ENCODE peak calls at places on chromosomes 13 and 19, in five cellular contexts. One of them, this sample, is unnamed.

GRCh38 chr13:31970237-31970930 is 61.2 kb upstream of the FRY start:
- DNase-seq in Caki2: no peak
- DNase-seq in cardiac fibroblast: peak; percentile 91
- DNase-seq in HEK293T: no peak
- DNase-seq in iPS-NIHi11: no peak
- DNase-seq in this sample: no peak

GRCh38 chr13:47594833-47595232 is 406.2 kb downstream of the SUCLA2 start:
- DNase-seq in Caki2: peak; percentile 4
- DNase-seq in cardiac fibroblast: peak; percentile 19
- DNase-seq in HEK293T: no peak
- DNase-seq in iPS-NIHi11: peak; percentile 9
- DNase-seq in this sample: no peak

GRCh38 chr13:76293346-76293745 is 592.9 kb downstream of the KCTD12 start:
- DNase-seq in Caki2: peak; percentile 64
- DNase-seq in cardiac fibroblast: peak; percentile 90
- DNase-seq in HEK293T: no peak
- DNase-seq in iPS-NIHi11: no peak
- DNase-seq in this sample: no peak

GRCh38 chr13:110444226-110444653 is 117.3 kb downstream of the RAB20 start:
- DNase-seq in Caki2: no peak
- DNase-seq in cardiac fibroblast: peak; percentile 76
- DNase-seq in HEK293T: no peak
- DNase-seq in iPS-NIHi11: no peak
- DNase-seq in this sample: no peak

GRCh38 chr19:19751846-19752245 is 18.9 kb upstream of the ZNF14 start:
- DNase-seq in Caki2: no peak
- DNase-seq in cardiac fibroblast: no peak
- DNase-seq in HEK293T: no peak
- DNase-seq in iPS-NIHi11: peak; percentile 11
- DNase-seq in this sample: no peak

GRCh38 chr19:13748169-13748884 is 16.0 kb upstream of the MRI1 start:
- DNase-seq in Caki2: peak; percentile 54
- DNase-seq in cardiac fibroblast: peak; percentile 65
- DNase-seq in HEK293T: no peak
- DNase-seq in iPS-NIHi11: no peak
- DNase-seq in this sample: no peak

GRCh38 chr13:39322836-39323585 is 280.0 kb downstream of the LHFPL6 start:
- DNase-seq in Caki2: no peak
- DNase-seq in cardiac fibroblast: no peak
- DNase-seq in HEK293T: no peak
- DNase-seq in iPS-NIHi11: no peak
- DNase-seq in this sample: no peak

GRCh38 chr13:50403311-50403710 is 388.1 kb downstream of the KCNRG start:
- DNase-seq in Caki2: no peak
- DNase-seq in cardiac fibroblast: no peak
- DNase-seq in HEK293T: no peak
- DNase-seq in iPS-NIHi11: no peak
- DNase-seq in this sample: no peak

GRCh38 chr13:112066624-112067004 is 335 bp upstream of the SOX1 start:
- DNase-seq in Caki2: peak; percentile 86
- DNase-seq in cardiac fibroblast: no peak
- DNase-seq in HEK293T: no peak
- DNase-seq in iPS-NIHi11: peak; percentile 60
- DNase-seq in this sample: peak; percentile 82

GRCh38 chr13:45482571-45483173 is 17.9 kb downstream of the COG3 start:
- DNase-seq in Caki2: no peak
- DNase-seq in cardiac fibroblast: peak; percentile 46
- DNase-seq in HEK293T: no peak
- DNase-seq in iPS-NIHi11: no peak
- DNase-seq in this sample: no peak

GRCh38 chr13:20348018-20348417 is 115.9 kb upstream of the GJB6 start:
- DNase-seq in Caki2: no peak
- DNase-seq in cardiac fibroblast: no peak
- DNase-seq in HEK293T: no peak
- DNase-seq in iPS-NIHi11: no peak
- DNase-seq in this sample: no peak

GRCh38 chr13:33536639-33537425 is 251.3 kb upstream of the STARD13 start:
- DNase-seq in Caki2: no peak
- DNase-seq in cardiac fibroblast: peak; percentile 90
- DNase-seq in HEK293T: no peak
- DNase-seq in iPS-NIHi11: no peak
- DNase-seq in this sample: no peak

GRCh38 chr13:33611016-33611805 is 206.7 kb upstream of the RFC3 start:
- DNase-seq in Caki2: peak; percentile 70
- DNase-seq in cardiac fibroblast: peak; percentile 68
- DNase-seq in HEK293T: no peak
- DNase-seq in iPS-NIHi11: peak; percentile 38
- DNase-seq in this sample: peak; percentile 34

GRCh38 chr13:78762825-78763224 is 103.9 kb upstream of the OBI1 start:
- DNase-seq in Caki2: no peak
- DNase-seq in cardiac fibroblast: no peak
- DNase-seq in HEK293T: no peak
- DNase-seq in iPS-NIHi11: no peak
- DNase-seq in this sample: no peak

GRCh38 chr19:54937926-54938325 is 9.4 kb downstream of the NLRP7 start:
- DNase-seq in Caki2: no peak
- DNase-seq in cardiac fibroblast: no peak
- DNase-seq in HEK293T: no peak
- DNase-seq in iPS-NIHi11: no peak
- DNase-seq in this sample: no peak

GRCh38 chr13:28333204-28333900 is 161.6 kb downstream of the FLT1 start:
- DNase-seq in Caki2: no peak
- DNase-seq in cardiac fibroblast: no peak
- DNase-seq in HEK293T: no peak
- DNase-seq in iPS-NIHi11: no peak
- DNase-seq in this sample: no peak

GRCh38 chr13:54640719-54641118 is 1612.1 kb downstream of the OLFM4 start:
- DNase-seq in Caki2: no peak
- DNase-seq in cardiac fibroblast: no peak
- DNase-seq in HEK293T: no peak
- DNase-seq in iPS-NIHi11: peak; percentile 15
- DNase-seq in this sample: no peak

GRCh38 chr13:23609414-23610186 is 39.4 kb downstream of the TNFRSF19 start:
- DNase-seq in Caki2: no peak
- DNase-seq in cardiac fibroblast: peak; percentile 62
- DNase-seq in HEK293T: no peak
- DNase-seq in iPS-NIHi11: peak; percentile 36
- DNase-seq in this sample: peak; percentile 41

GRCh38 chr13:110716235-110716505 is 2.7 kb downstream of the ING1 start:
- DNase-seq in Caki2: no peak
- DNase-seq in cardiac fibroblast: peak; percentile 40
- DNase-seq in HEK293T: no peak
- DNase-seq in iPS-NIHi11: no peak
- DNase-seq in this sample: no peak

GRCh38 chr13:20058476-20058875 is 99.9 kb downstream of the ZMYM2 start:
- DNase-seq in Caki2: no peak
- DNase-seq in cardiac fibroblast: no peak
- DNase-seq in HEK293T: no peak
- DNase-seq in iPS-NIHi11: no peak
- DNase-seq in this sample: no peak

GRCh38 chr13:47829684-47830083 is 171.4 kb downstream of the SUCLA2 start:
- DNase-seq in Caki2: no peak
- DNase-seq in cardiac fibroblast: peak; percentile 14
- DNase-seq in HEK293T: no peak
- DNase-seq in iPS-NIHi11: no peak
- DNase-seq in this sample: no peak

GRCh38 chr13:40102360-40102727 is 446.9 kb downstream of the COG6 start:
- DNase-seq in Caki2: no peak
- DNase-seq in cardiac fibroblast: no peak
- DNase-seq in HEK293T: no peak
- DNase-seq in iPS-NIHi11: no peak
- DNase-seq in this sample: no peak

GRCh38 chr19:2561895-2562294 is 86.0 kb downstream of the GADD45B start:
- DNase-seq in Caki2: no peak
- DNase-seq in cardiac fibroblast: no peak
- DNase-seq in HEK293T: no peak
- DNase-seq in iPS-NIHi11: no peak
- DNase-seq in this sample: no peak

GRCh38 chr19:44855606-44856005 is 9.5 kb downstream of the NECTIN2 start:
- DNase-seq in Caki2: no peak
- DNase-seq in cardiac fibroblast: no peak
- DNase-seq in HEK293T: no peak
- DNase-seq in iPS-NIHi11: no peak
- DNase-seq in this sample: no peak

GRCh38 chr19:49875801-49876421 is 1.2 kb downstream of the AKT1S1 start:
- DNase-seq in Caki2: peak; percentile 61
- DNase-seq in cardiac fibroblast: no peak
- DNase-seq in HEK293T: peak; percentile 57
- DNase-seq in iPS-NIHi11: no peak
- DNase-seq in this sample: peak; percentile 75

GRCh38 chr19:8641908-8642547 is 11.6 kb downstream of the NFILZ start:
- DNase-seq in Caki2: peak; percentile 14
- DNase-seq in cardiac fibroblast: peak; percentile 84
- DNase-seq in HEK293T: peak; percentile 66
- DNase-seq in iPS-NIHi11: peak; percentile 67
- DNase-seq in this sample: no peak

GRCh38 chr19:39390460-39390758 is 497 bp downstream of the PAF1 start:
- DNase-seq in Caki2: no peak
- DNase-seq in cardiac fibroblast: no peak
- DNase-seq in HEK293T: no peak
- DNase-seq in iPS-NIHi11: no peak
- DNase-seq in this sample: no peak

GRCh38 chr19:17209126-17210036 is 5.8 kb upstream of the USE1 start:
- DNase-seq in Caki2: peak; percentile 71
- DNase-seq in cardiac fibroblast: peak; percentile 45
- DNase-seq in HEK293T: peak; percentile 99
- DNase-seq in iPS-NIHi11: peak; percentile 96
- DNase-seq in this sample: peak; percentile 91

GRCh38 chr13:69374036-69374435 is 733.6 kb upstream of the ATXN8OS start:
- DNase-seq in Caki2: no peak
- DNase-seq in cardiac fibroblast: no peak
- DNase-seq in HEK293T: no peak
- DNase-seq in iPS-NIHi11: no peak
- DNase-seq in this sample: no peak

GRCh38 chr13:31209172-31209818 is 9.5 kb downstream of the B3GLCT start:
- DNase-seq in Caki2: no peak
- DNase-seq in cardiac fibroblast: peak; percentile 48
- DNase-seq in HEK293T: peak; percentile 58
- DNase-seq in iPS-NIHi11: peak; percentile 35
- DNase-seq in this sample: peak; percentile 27

GRCh38 chr13:91308299-91308698 is 39.2 kb upstream of the MIR17HG start:
- DNase-seq in Caki2: no peak
- DNase-seq in cardiac fibroblast: no peak
- DNase-seq in HEK293T: peak; percentile 42
- DNase-seq in iPS-NIHi11: peak; percentile 20
- DNase-seq in this sample: no peak

GRCh38 chr13:41588899-41589298 is 131.5 kb downstream of the RGCC start:
- DNase-seq in Caki2: peak; percentile 72
- DNase-seq in cardiac fibroblast: peak; percentile 97
- DNase-seq in HEK293T: no peak
- DNase-seq in iPS-NIHi11: no peak
- DNase-seq in this sample: no peak

GRCh38 chr19:8973501-8974091 is 36.6 kb downstream of the MUC16 start:
- DNase-seq in Caki2: peak; percentile 39
- DNase-seq in cardiac fibroblast: peak; percentile 9
- DNase-seq in HEK293T: peak; percentile 7
- DNase-seq in iPS-NIHi11: peak; percentile 55
- DNase-seq in this sample: peak; percentile 30

GRCh38 chr19:38665950-38666661 is 18.7 kb downstream of the ACTN4 start:
- DNase-seq in Caki2: peak; percentile 67
- DNase-seq in cardiac fibroblast: peak; percentile 67
- DNase-seq in HEK293T: no peak
- DNase-seq in iPS-NIHi11: peak; percentile 74
- DNase-seq in this sample: peak; percentile 64

GRCh38 chr13:40401911-40402776 is 264.3 kb downstream of the FOXO1 start:
- DNase-seq in Caki2: peak; percentile 89
- DNase-seq in cardiac fibroblast: peak; percentile 98
- DNase-seq in HEK293T: peak; percentile 19
- DNase-seq in iPS-NIHi11: peak; percentile 49
- DNase-seq in this sample: peak; percentile 20

GRCh38 chr13:99218969-99219368 is 18.3 kb downstream of the UBAC2 start:
- DNase-seq in Caki2: no peak
- DNase-seq in cardiac fibroblast: no peak
- DNase-seq in HEK293T: no peak
- DNase-seq in iPS-NIHi11: no peak
- DNase-seq in this sample: no peak

GRCh38 chr13:111005808-111006494 is 91.1 kb upstream of the ANKRD10 start:
- DNase-seq in Caki2: no peak
- DNase-seq in cardiac fibroblast: peak; percentile 31
- DNase-seq in HEK293T: no peak
- DNase-seq in iPS-NIHi11: no peak
- DNase-seq in this sample: peak; percentile 26

GRCh38 chr19:10317045-10317856 is 1.4 kb upstream of the FDX2 start:
- DNase-seq in Caki2: no peak
- DNase-seq in cardiac fibroblast: no peak
- DNase-seq in HEK293T: no peak
- DNase-seq in iPS-NIHi11: no peak
- DNase-seq in this sample: no peak

This sample was measured in nephron progenitor cell.